ENCODE peak calls at places on chromosomes 3 and 15, in eight cellular contexts. F is NCI-H1436, V is T-cell, L is stomach, W is dermis microvascular lymphatic vessel endothelial cell, P is GM18507, I is NCI-H1105 treated with DMSO at 0.1 percent for 48 hours, O is endodermal cell. E is an unnamed sample.

GRCh38 chr15:47399100-47399499 is 318.2 kb upstream of the SEMA6D start:
- DNase-seq in W (no peak), V (no peak), P (no peak), L (no peak), I (no peak), O (no peak), F (no peak), E (no peak)

GRCh38 chr15:91891788-91892187 is 38.3 kb downstream of the SLCO3A1 start:
- DNase-seq in V (no peak), P (no peak), O (no peak), F (no peak), I (peak; percentile 73), W (no peak), L (no peak), E (no peak)

GRCh38 chr15:43465105-43465504 is 27.9 kb downstream of the TP53BP1 start:
- DNase-seq in P (no peak), V (no peak), O (no peak), I (no peak), W (no peak), L (no peak), F (no peak), E (no peak)

GRCh38 chr3:154969366-154969765 is 110.8 kb upstream of the MME start:
- DNase-seq in I (no peak), O (no peak), V (no peak), P (no peak), W (no peak), F (no peak), L (no peak), E (no peak)

GRCh38 chr3:156892701-156893100 is 66.5 kb downstream of the LEKR1 start:
- DNase-seq in W (no peak), I (no peak), L (no peak), F (no peak), O (no peak), V (no peak), P (no peak), E (no peak)

GRCh38 chr3:182651461-182651860 is 141.8 kb upstream of the ATP11B start:
- DNase-seq in W (no peak), V (no peak), I (no peak), F (no peak), P (no peak), L (no peak), O (no peak), E (no peak)

GRCh38 chr15:68930268-68931022 is at the start of gene SPESP1:
- DNase-seq in V (no peak), I (no peak), L (peak; percentile 49), P (no peak), F (no peak), O (no peak), W (peak; percentile 47), E (peak; percentile 15)

GRCh38 chr15:66291816-66292215 is 1.6 kb upstream of the DIS3L start:
- DNase-seq in O (no peak), I (no peak), F (no peak), P (no peak), V (no peak), W (no peak), L (no peak), E (no peak)

GRCh38 chr15:67184208-67184925 is 70.1 kb downstream of the AAGAB start:
- DNase-seq in V (no peak), O (no peak), F (no peak), W (no peak), P (no peak), I (no peak), L (no peak), E (no peak)

GRCh38 chr15:29698030-29698701 is 124.1 kb downstream of the TJP1 start:
- DNase-seq in W (peak; percentile 98), L (no peak), V (no peak), O (no peak), F (no peak), P (no peak), I (no peak), E (no peak)

GRCh38 chr3:147411235-147411607 is 2.1 kb downstream of the ZIC1 start:
- DNase-seq in I (peak; percentile 68), V (no peak), W (peak; percentile 7), P (no peak), O (peak; percentile 75), F (no peak), L (no peak), E (no peak)

GRCh38 chr15:70584441-70584837 is 178.9 kb downstream of the UACA start:
- DNase-seq in F (no peak), P (no peak), W (no peak), O (no peak), I (no peak), V (no peak), L (peak; percentile 10), E (no peak)

GRCh38 chr3:106809633-106810460 is 567.4 kb upstream of the CCDC54 start:
- DNase-seq in F (no peak), P (no peak), L (no peak), V (no peak), W (no peak), O (no peak), I (peak; percentile 95), E (no peak)

GRCh38 chr15:99986297-99987118 is 253.3 kb upstream of the LYSMD4 start:
- DNase-seq in I (no peak), O (no peak), P (no peak), L (no peak), W (no peak), V (no peak), F (no peak), E (no peak)

GRCh38 chr3:170844377-170844776 is 25.6 kb downstream of the RPL22L1 start:
- DNase-seq in L (no peak), W (no peak), I (no peak), P (no peak), F (no peak), V (no peak), O (no peak), E (no peak)

GRCh38 chr3:160126046-160126445 is 99.2 kb upstream of the C3orf80 start:
- DNase-seq in L (no peak), W (no peak), V (no peak), P (no peak), F (no peak), I (no peak), O (no peak), E (no peak)

GRCh38 chr15:90219421-90220141 is 14.2 kb downstream of the CIB1 start:
- DNase-seq in L (no peak), O (peak; percentile 86), I (no peak), F (peak; percentile 24), W (peak; percentile 44), V (no peak), P (no peak), E (peak; percentile 29)

GRCh38 chr3:100040446-100040845 is 73.9 kb downstream of the FILIP1L start:
- DNase-seq in F (no peak), P (no peak), V (no peak), L (no peak), O (no peak), W (peak; percentile 90), I (no peak), E (no peak)

GRCh38 chr3:101941253-101942039 is 92.1 kb downstream of the NFKBIZ start:
- DNase-seq in O (no peak), V (no peak), W (no peak), P (no peak), I (no peak), F (no peak), L (no peak), E (no peak)

GRCh38 chr3:165254812-165255211 is 58.6 kb upstream of the SLITRK3 start:
- DNase-seq in L (no peak), O (no peak), P (no peak), V (no peak), F (peak; percentile 29), W (no peak), I (peak; percentile 41), E (no peak)